ENCODE peak calls at places on chromosome 13, in six cellular contexts. K, Y, S, P, V and Z are unnamed samples.
A peak's percentile ranks its signal among the peaks of the same experiment; 100 is the strongest.

GRCh38 chr13:30322428-30322827 is 15.1 kb upstream of the KATNAL1 start:
- DNase-seq in K (no peak), P (no peak), S (no peak), V (no peak), Y (no peak), Z (no peak)

GRCh38 chr13:112102243-112102642 is 35.3 kb downstream of the SOX1 start:
- DNase-seq in V (peak; percentile 92), P (no peak), S (no peak), Y (no peak), K (no peak), Z (no peak)

GRCh38 chr13:20069956-20070355 is 90.9 kb downstream of the GJA3 start:
- DNase-seq in V (no peak), P (no peak), S (no peak), Y (no peak), K (no peak), Z (no peak)

GRCh38 chr13:112346173-112346898 is 29.8 kb upstream of the SPACA7 start:
- DNase-seq in V (peak; percentile 91), Y (no peak), S (no peak), K (peak; percentile 50), P (no peak), Z (no peak)

GRCh38 chr13:66410314-66410713 is 819.8 kb downstream of the PCDH9 start:
- DNase-seq in Y (no peak), S (no peak), V (no peak), K (no peak), P (no peak), Z (no peak)

GRCh38 chr13:80341771-80342271 is 895 bp upstream of the SPRY2 start:
- DNase-seq in S (peak; percentile 74), V (peak; percentile 81), P (peak; percentile 65), K (peak; percentile 83), Y (peak; percentile 72), Z (peak; percentile 71)

GRCh38 chr13:40490086-40490723 is 176.2 kb downstream of the FOXO1 start:
- DNase-seq in Y (no peak), K (no peak), S (no peak), V (peak; percentile 53), P (no peak), Z (no peak)

GRCh38 chr13:102693250-102693649 is 1.6 kb downstream of the METTL21C start:
- DNase-seq in Y (peak; percentile 52), V (no peak), S (no peak), P (no peak), K (no peak), Z (no peak)

GRCh38 chr13:25908390-25908789 is 143.4 kb downstream of the SHISA2 start:
- DNase-seq in Y (no peak), P (no peak), S (no peak), V (no peak), K (peak; percentile 36), Z (no peak)

GRCh38 chr13:75647126-75647784 is 11.1 kb downstream of the LMO7 start:
- DNase-seq in P (no peak), S (no peak), V (no peak), Y (no peak), K (no peak), Z (no peak)

GRCh38 chr13:114022309-114022669 is 48.4 kb upstream of the C13orf46 start:
- DNase-seq in S (no peak), P (no peak), Y (no peak), K (no peak), V (no peak), Z (no peak)

GRCh38 chr13:106375085-106375484 is 160.4 kb downstream of the EFNB2 start:
- DNase-seq in P (no peak), Y (no peak), K (no peak), V (no peak), S (no peak), Z (no peak)

GRCh38 chr13:96090240-96091101 is 564 bp downstream of the HS6ST3 start:
- DNase-seq in P (peak; percentile 12), V (peak; percentile 90), Y (no peak), S (no peak), K (peak; percentile 28), Z (no peak)

GRCh38 chr13:33080962-33081655 is 64.9 kb downstream of the KL start:
- DNase-seq in P (peak; percentile 44), S (no peak), Y (no peak), V (no peak), K (no peak), Z (no peak)

GRCh38 chr13:41631296-41631965 is 174.1 kb downstream of the RGCC start:
- DNase-seq in Y (no peak), P (no peak), K (no peak), V (no peak), S (no peak), Z (no peak)

GRCh38 chr13:110625771-110626321 is 10.5 kb downstream of the NAXD start:
- DNase-seq in V (no peak), Y (no peak), S (no peak), K (no peak), P (no peak), Z (no peak)

GRCh38 chr13:32901994-32902780 is 114.0 kb upstream of the KL start:
- DNase-seq in P (peak; percentile 34), S (no peak), K (no peak), V (no peak), Y (no peak), Z (no peak)

GRCh38 chr13:47109028-47109427 is 212.2 kb upstream of the HTR2A start:
- DNase-seq in Y (no peak), S (no peak), V (no peak), K (no peak), P (no peak), Z (no peak)

GRCh38 chr13:52665325-52665724 is 12.7 kb downstream of the SUGT1 start:
- DNase-seq in S (peak; percentile 3), K (peak; percentile 28), V (peak; percentile 39), Y (peak; percentile 24), P (peak; percentile 47), Z (no peak)

GRCh38 chr13:94550030-94550738 is 45.8 kb downstream of the TGDS start:
- DNase-seq in S (no peak), P (peak; percentile 50), K (no peak), V (peak; percentile 93), Y (peak; percentile 73), Z (peak; percentile 58)

GRCh38 chr13:97256343-97256783 is 34.2 kb downstream of the MBNL2 start:
- DNase-seq in K (peak; percentile 58), P (peak; percentile 97), V (no peak), Y (no peak), S (no peak), Z (no peak)

GRCh38 chr13:44238011-44238421 is 135.6 kb upstream of the SERP2 start:
- DNase-seq in Y (no peak), K (no peak), S (no peak), P (peak; percentile 70), V (no peak), Z (no peak)

GRCh38 chr13:100274942-100275506 is 186.1 kb downstream of the PCCA start:
- DNase-seq in Y (no peak), V (no peak), S (no peak), K (peak; percentile 54), P (no peak), Z (no peak)

GRCh38 chr13:59643239-59643865 is 520.4 kb downstream of the DIAPH3 start:
- DNase-seq in S (no peak), K (no peak), Y (no peak), P (no peak), V (peak; percentile 15), Z (no peak)

GRCh38 chr13:74256969-74257368 is 122.8 kb upstream of the KLF12 start:
- DNase-seq in Y (no peak), P (peak; percentile 29), K (no peak), S (no peak), V (no peak), Z (no peak)

GRCh38 chr13:108586826-108587225 is 42.6 kb upstream of the MYO16 start:
- DNase-seq in P (no peak), Y (no peak), K (no peak), S (no peak), V (no peak), Z (no peak)

GRCh38 chr13:71577127-71577526 is 289.9 kb downstream of the DACH1 start:
- DNase-seq in S (no peak), Y (no peak), V (no peak), K (peak; percentile 56), P (no peak), Z (no peak)

GRCh38 chr13:100423375-100423774 is 165.2 kb downstream of the GGACT start:
- DNase-seq in K (no peak), Y (no peak), S (no peak), V (no peak), P (no peak), Z (no peak)

GRCh38 chr13:39783051-39783450 is 127.6 kb downstream of the COG6 start:
- DNase-seq in P (peak; percentile 50), Y (no peak), S (no peak), V (peak; percentile 15), K (no peak), Z (no peak)

GRCh38 chr13:67827992-67828391 is 597.9 kb upstream of the PCDH9 start:
- DNase-seq in P (no peak), V (no peak), Y (no peak), S (no peak), K (no peak), Z (no peak)

GRCh38 chr13:88424463-88424862 is 753.3 kb downstream of the SLITRK5 start:
- DNase-seq in V (no peak), P (no peak), Y (no peak), S (no peak), K (no peak), Z (no peak)

GRCh38 chr13:20271441-20271840 is 39.3 kb upstream of the GJB6 start:
- DNase-seq in P (no peak), V (no peak), S (no peak), K (no peak), Y (no peak), Z (no peak)

GRCh38 chr13:32165791-32166190 is 134.2 kb downstream of the FRY start:
- DNase-seq in Y (no peak), P (peak; percentile 14), S (no peak), V (no peak), K (no peak), Z (no peak)

GRCh38 chr13:64871742-64872141 is 2358.4 kb downstream of the PCDH9 start:
- DNase-seq in V (no peak), S (no peak), K (no peak), P (peak; percentile 31), Y (no peak), Z (no peak)

GRCh38 chr13:49265822-49266221 is 18.1 kb downstream of the CDADC1 start:
- DNase-seq in V (no peak), Y (no peak), K (no peak), S (no peak), P (peak; percentile 2), Z (no peak)

GRCh38 chr13:107301724-107302374 is 733.9 kb upstream of the ARGLU1 start:
- DNase-seq in P (peak; percentile 16), V (peak; percentile 15), S (no peak), K (peak; percentile 56), Y (peak; percentile 6), Z (no peak)

GRCh38 chr13:102598061-102598460 is 1.3 kb downstream of the TPP2 start:
- DNase-seq in Y (no peak), V (no peak), P (no peak), K (peak; percentile 30), S (no peak), Z (no peak)

GRCh38 chr13:45328661-45329105 is 12.3 kb downstream of the TPT1 start:
- DNase-seq in S (no peak), Y (no peak), V (no peak), P (peak; percentile 91), K (no peak), Z (no peak)